ENCODE peak calls at places on chromosomes 11 and 22, in ten cellular contexts. E is transverse colon, I is H1, Z is endothelial cell of umbilical vein, X is stomach, F is SK-N-SH, K is HCT116, L is Panc1, J is K562, S is spleen. D is an unnamed sample.

GRCh38 chr22:35299717-35300497 is at the start of gene TOM1:
- DNase-seq in E (peak; percentile 98), I (peak; percentile 93), Z (peak; percentile 99), X (peak; percentile 98), F (peak; percentile 98), K (peak; percentile 98), L (peak; percentile 80), J (peak; percentile 96), S (peak; percentile 99), D (no peak)

GRCh38 chr11:926341-926916 is 759 bp downstream of the AP2A2 start:
- DNase-seq in E (peak; percentile 41), I (no peak), Z (peak; percentile 85), X (no peak), F (peak; percentile 89), K (peak; percentile 10), L (no peak), J (peak; percentile 38), S (no peak), D (no peak)

GRCh38 chr22:44709881-44710400 is 7.9 kb downstream of the PRR5 start:
- DNase-seq in E (no peak), I (no peak), Z (no peak), X (no peak), F (no peak), K (no peak), L (no peak), J (peak; percentile 23), S (peak; percentile 81), D (no peak)

GRCh38 chr22:41998361-41999261 is at the start of gene WBP2NL:
- DNase-seq in E (peak; percentile 91), I (no peak), Z (peak; percentile 79), X (peak; percentile 92), F (peak; percentile 89), K (no peak), L (peak; percentile 10), J (peak; percentile 66), S (peak; percentile 96), D (no peak)

GRCh38 chr22:20569059-20570058 is 61.9 kb downstream of the MED15 start:
- DNase-seq in E (peak; percentile 68), I (no peak), Z (no peak), X (peak; percentile 71), F (no peak), K (peak; percentile 78), L (no peak), J (no peak), S (peak; percentile 89), D (no peak)

GRCh38 chr22:29457730-29458129 is 19.3 kb downstream of the RFPL1 start:
- DNase-seq in E (peak; percentile 13), I (no peak), Z (peak; percentile 37), X (no peak), F (peak; percentile 78), K (peak; percentile 70), L (no peak), J (peak; percentile 80), S (peak; percentile 43), D (no peak)

GRCh38 chr11:10350341-10350740 is 45.5 kb downstream of the ADM start:
- DNase-seq in E (no peak), I (peak; percentile 73), Z (no peak), X (no peak), F (no peak), K (peak; percentile 80), L (no peak), J (no peak), S (no peak), D (no peak)

GRCh38 chr11:102097175-102097574 is 13.1 kb upstream of the YAP1 start:
- DNase-seq in E (no peak), I (no peak), Z (no peak), X (no peak), F (no peak), K (no peak), L (no peak), J (no peak), S (no peak), D (no peak)

GRCh38 chr11:131511794-131512193 is 141.4 kb downstream of the NTM start:
- DNase-seq in E (peak; percentile 42), I (peak; percentile 25), Z (no peak), X (peak; percentile 69), F (peak; percentile 43), K (no peak), L (peak; percentile 2), J (peak; percentile 30), S (no peak), D (no peak)

GRCh38 chr22:19291218-19291579 is 320 bp downstream of the CLTCL1 start:
- DNase-seq in E (peak; percentile 40), I (no peak), Z (no peak), X (peak; percentile 31), F (peak; percentile 76), K (no peak), L (no peak), J (peak; percentile 77), S (no peak), D (no peak)

GRCh38 chr11:65110354-65110861 is 1.3 kb upstream of the TM7SF2 start:
- DNase-seq in E (peak; percentile 94), I (peak; percentile 84), Z (peak; percentile 87), X (peak; percentile 93), F (peak; percentile 91), K (no peak), L (peak; percentile 80), J (peak; percentile 84), S (peak; percentile 95), D (no peak)

GRCh38 chr22:25452116-25452700 is 112.3 kb upstream of the GRK3 start:
- DNase-seq in E (no peak), I (no peak), Z (no peak), X (no peak), F (no peak), K (no peak), L (no peak), J (no peak), S (no peak), D (no peak)

DNA sequence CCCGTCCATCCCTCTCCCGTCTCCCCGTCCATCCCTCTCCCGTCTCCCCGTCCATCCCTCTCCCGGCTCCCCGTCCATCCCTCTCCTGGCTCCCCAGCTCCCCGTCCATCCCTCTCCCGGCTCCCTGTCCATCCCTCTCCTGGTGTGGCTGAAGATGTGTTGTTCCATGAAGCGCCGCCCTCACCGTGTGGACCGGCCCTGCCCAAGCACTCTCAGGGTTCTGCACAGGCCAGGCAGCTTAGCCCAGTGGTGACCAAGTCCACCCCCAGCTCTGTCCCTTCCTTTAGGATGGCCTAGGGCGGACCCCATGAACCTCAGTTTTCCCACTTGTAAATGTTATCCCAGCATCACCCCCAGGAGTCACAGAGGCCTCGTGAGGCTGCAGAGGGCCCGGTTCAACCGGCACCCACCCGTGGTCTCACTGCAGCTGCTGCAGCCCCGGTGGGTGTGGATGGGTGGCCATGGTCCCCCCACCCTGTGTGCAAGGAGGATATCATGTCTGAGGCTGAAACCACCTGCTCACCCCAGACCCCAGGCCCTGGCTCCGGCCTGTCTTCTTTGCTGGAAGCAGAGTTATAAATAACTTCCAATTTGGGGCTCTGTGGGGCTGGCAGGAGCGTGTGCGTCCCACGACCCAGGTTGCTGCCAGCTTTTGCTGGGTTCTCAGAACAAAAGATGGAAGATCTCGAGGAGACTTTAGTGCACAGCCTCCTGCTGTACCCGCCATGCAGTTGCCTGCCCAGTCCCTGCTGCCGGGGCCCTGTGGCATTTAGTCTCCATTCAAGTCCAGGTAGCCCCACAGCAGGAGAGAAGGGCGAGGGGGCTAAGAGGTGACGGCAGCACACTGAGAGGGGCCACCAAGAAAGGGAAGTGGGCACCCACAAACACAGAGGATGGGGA is 1147.8 kb downstream of the BRD1 start:
- DNase-seq in E (no peak), I (no peak), Z (no peak), X (no peak), F (no peak), K (no peak), L (no peak), J (no peak), S (no peak), D (no peak)
- H3K9me3 ChIP-seq in E (no peaks in the 10 kb centered on the region), I (no peaks in the 10 kb centered on the region), Z (peaks cover 12% of the 10 kb centered on the region), X (no peaks in the 10 kb centered on the region), F (no peaks in the 10 kb centered on the region), K (no peaks in the 10 kb centered on the region), L (no peaks in the 10 kb centered on the region), J (no peaks in the 10 kb centered on the region), S (no peaks in the 10 kb centered on the region), D (no peaks in the 10 kb centered on the region)

GRCh38 chr11:111660822-111661221 is 58.6 kb downstream of the SIK2 start:
- DNase-seq in E (no peak), I (no peak), Z (no peak), X (no peak), F (no peak), K (no peak), L (no peak), J (no peak), S (no peak), D (no peak)

GRCh38 chr11:111663820-111664219 is 61.6 kb downstream of the SIK2 start:
- DNase-seq in E (peak; percentile 19), I (no peak), Z (peak; percentile 56), X (peak; percentile 73), F (no peak), K (no peak), L (no peak), J (peak; percentile 9), S (no peak), D (no peak)

GRCh38 chr11:111668980-111669379 is 66.7 kb downstream of the SIK2 start:
- DNase-seq in E (no peak), I (no peak), Z (no peak), X (no peak), F (no peak), K (no peak), L (no peak), J (no peak), S (no peak), D (no peak)

GRCh38 chr11:111671383-111671782 is 69.1 kb downstream of the SIK2 start:
- DNase-seq in E (no peak), I (no peak), Z (no peak), X (no peak), F (no peak), K (no peak), L (no peak), J (no peak), S (no peak), D (no peak)

GRCh38 chr11:111665779-111666178 is 63.5 kb downstream of the SIK2 start:
- DNase-seq in E (no peak), I (no peak), Z (peak; percentile 55), X (no peak), F (no peak), K (no peak), L (no peak), J (peak; percentile 22), S (no peak), D (no peak)
- TF ChIP-seq POLR2AphosphoS5 in E (no peak), I (no peak), Z (no peak), X (no peak), F (no peak), K (no peak), L (no peak), J (no peak), S (no peak), D (no peak)

DNA sequence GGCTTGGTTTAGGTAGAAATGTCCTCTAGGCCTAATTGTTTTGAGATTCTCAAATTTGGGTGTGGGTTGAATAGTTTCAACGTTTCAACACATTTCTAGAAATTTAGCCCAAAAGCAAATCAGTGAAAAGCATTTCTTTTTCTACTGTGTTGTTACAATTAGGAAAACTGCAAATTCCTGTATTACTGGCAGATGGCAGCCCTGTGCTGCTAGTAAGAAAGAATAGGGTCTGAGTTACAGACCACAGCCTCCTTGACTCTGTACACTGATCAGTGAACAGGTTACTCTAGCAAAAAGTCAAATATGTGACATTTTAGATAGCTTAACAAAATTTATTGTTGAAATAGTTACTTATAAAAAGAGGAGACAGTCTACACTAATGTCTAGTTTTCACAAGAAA is 703.0 kb downstream of the JRKL start:
- DNase-seq in E (no peak), I (no peak), Z (no peak), X (no peak), F (no peak), K (no peak), L (no peak), J (no peak), S (no peak), D (no peak)
- H3K9me3 ChIP-seq in E (no peaks in the 10 kb centered on the region), I (no peaks in the 10 kb centered on the region), Z (no peaks in the 10 kb centered on the region), X (no peaks in the 10 kb centered on the region), F (no peaks in the 10 kb centered on the region), K (no peaks in the 10 kb centered on the region), L (no peaks in the 10 kb centered on the region), J (no peaks in the 10 kb centered on the region), S (no peaks in the 10 kb centered on the region), D (no peaks in the 10 kb centered on the region)

GRCh38 chr11:77505956-77506355 is 32.1 kb upstream of the PAK1 start:
- DNase-seq in E (no peak), I (no peak), Z (no peak), X (no peak), F (peak; percentile 37), K (no peak), L (no peak), J (no peak), S (no peak), D (no peak)
- TF ChIP-seq POLR2AphosphoS5 in E (no peak), I (no peak), Z (no peak), X (no peak), F (no peak), K (no peak), L (no peak), J (no peak), S (no peak), D (no peak)

D was measured in vagina.